ENCODE peak calls at places on chromosomes 4 and X, in six cellular contexts. K is pancreas, C is right atrium auricular region, L is psoas muscle, A is endothelial cell of umbilical vein, M is suprapubic skin. Q is an unnamed sample.

GRCh38 chrX:345020-345925 is 26.7 kb upstream of the GTPBP6 start:
- DNase-seq in K (no peak), C (no peak), L (no peak), A (no peak), M (peak; percentile 65), Q (no peak)

GRCh38 chr4:54961357-54961975 is 163.9 kb downstream of the KDR start:
- DNase-seq in K (no peak), C (no peak), L (no peak), A (peak; percentile 69), M (no peak), Q (peak; percentile 21)

GRCh38 chr4:56062527-56062926 is 113.8 kb downstream of the CEP135 start:
- DNase-seq in K (no peak), C (no peak), L (no peak), A (no peak), M (no peak), Q (no peak)

GRCh38 chr4:28654618-28655017 is 1794.0 kb downstream of the STIM2 start:
- DNase-seq in K (no peak), C (no peak), L (no peak), A (peak; percentile 44), M (no peak), Q (no peak)

GRCh38 chr4:169270810-169271691 is at the start of gene SH3RF1:
- DNase-seq in K (peak; percentile 86), C (peak; percentile 87), L (peak; percentile 91), A (peak; percentile 88), M (peak; percentile 89), Q (peak; percentile 88)

GRCh38 chrX:68838571-68838910 is 9.7 kb downstream of the EFNB1 start:
- DNase-seq in K (no peak), C (no peak), L (no peak), A (no peak), M (no peak), Q (no peak)

GRCh38 chr4:133623847-133624246 is 474.8 kb downstream of the PCDH10 start:
- DNase-seq in K (no peak), C (no peak), L (no peak), A (no peak), M (no peak), Q (no peak)

GRCh38 chrX:129568349-129568748 is 28.3 kb downstream of the OCRL start:
- DNase-seq in K (no peak), C (no peak), L (no peak), A (no peak), M (no peak), Q (no peak)

GRCh38 chr4:73520821-73521220 is 39.3 kb downstream of the AFM start:
- DNase-seq in K (no peak), C (no peak), L (no peak), A (no peak), M (no peak), Q (no peak)

GRCh38 chrX:140817943-140818342 is 108.4 kb downstream of the LINC00632 start:
- DNase-seq in K (no peak), C (no peak), L (no peak), A (peak; percentile 8), M (no peak), Q (peak; percentile 0)

GRCh38 chrX:56031409-56031808 is 200.7 kb upstream of the KLF8 start:
- DNase-seq in K (no peak), C (no peak), L (no peak), A (no peak), M (no peak), Q (no peak)

GRCh38 chrX:114800719-114801118 is 216.7 kb downstream of the IL13RA2 start:
- DNase-seq in K (no peak), C (no peak), L (no peak), A (no peak), M (no peak), Q (no peak)

GRCh38 chr4:182881928-182882327 is 35.3 kb downstream of the DCTD start:
- DNase-seq in K (peak; percentile 54), C (no peak), L (no peak), A (no peak), M (no peak), Q (no peak)

GRCh38 chr4:47145630-47146029 is 114.3 kb downstream of the GABRB1 start:
- DNase-seq in K (no peak), C (no peak), L (no peak), A (peak; percentile 2), M (no peak), Q (peak; percentile 16)

GRCh38 chrX:9851890-9852289 is 65.7 kb downstream of the SHROOM2 start:
- DNase-seq in K (no peak), C (no peak), L (no peak), A (no peak), M (no peak), Q (no peak)

GRCh38 chr4:92791876-92792490 is 488.2 kb downstream of the GRID2 start:
- DNase-seq in K (no peak), C (no peak), L (no peak), A (peak; percentile 66), M (no peak), Q (no peak)

GRCh38 chrX:5876984-5877655 is 351.5 kb downstream of the NLGN4X start:
- DNase-seq in K (peak; percentile 20), C (no peak), L (no peak), A (no peak), M (no peak), Q (no peak)
- TF ChIP-seq CTCF in K (peak; percentile 38), C (peak; percentile 50), L (peak; percentile 4), A (no peak), M (no peak), Q (peak; percentile 42)

DNA sequence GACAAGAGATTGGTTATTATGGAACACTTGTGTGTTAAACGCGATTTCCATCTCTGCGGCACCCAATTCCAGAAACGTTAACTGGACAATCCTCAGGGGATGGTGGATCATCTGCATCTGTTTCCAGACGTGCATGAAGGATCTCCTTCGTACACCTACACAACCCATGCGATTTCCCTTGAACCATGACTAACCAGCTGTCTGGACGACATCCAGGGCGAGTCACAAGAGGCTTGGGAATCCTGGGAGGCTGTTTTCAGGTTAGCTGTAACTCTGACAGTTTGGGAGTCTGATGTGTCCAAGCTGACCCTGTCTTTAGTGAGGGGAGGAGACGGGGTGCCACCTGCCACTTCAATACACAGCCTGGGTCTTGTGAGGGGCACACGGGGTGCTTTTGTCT is 84.5 kb downstream of the GATB start:
- DNase-seq in K (no peak), C (no peak), L (peak; percentile 37), A (peak; percentile 41), M (no peak), Q (no peak)
- H3K4me1 ChIP-seq in K (no peaks in the 10 kb centered on the region), C (no peaks in the 10 kb centered on the region), L (peaks cover 44% of the 10 kb centered on the region), A (peaks cover 6% of the 10 kb centered on the region), M (peaks cover 34% of the 10 kb centered on the region), Q (no peaks in the 10 kb centered on the region)

GRCh38 chr4:112523008-112523440 is 7.0 kb upstream of the NEUROG2 start:
- DNase-seq in K (peak; percentile 72), C (no peak), L (no peak), A (peak; percentile 49), M (no peak), Q (no peak)
- H3K4me3 ChIP-seq in K (peak overlapping the region; percentile 3), C (no peak overlapping the region), L (peak overlapping the region; percentile 55), A (peak overlapping the region; percentile 1), M (peak overlapping the region; percentile 48), Q (no peak overlapping the region)

GRCh38 chr4:98748609-98749008 is 90.2 kb upstream of the TSPAN5 start:
- DNase-seq in K (no peak), C (no peak), L (no peak), A (no peak), M (no peak), Q (no peak)
- TF ChIP-seq CTCF in K (no peak), C (no peak), L (no peak), A (no peak), M (no peak), Q (no peak)

DNA sequence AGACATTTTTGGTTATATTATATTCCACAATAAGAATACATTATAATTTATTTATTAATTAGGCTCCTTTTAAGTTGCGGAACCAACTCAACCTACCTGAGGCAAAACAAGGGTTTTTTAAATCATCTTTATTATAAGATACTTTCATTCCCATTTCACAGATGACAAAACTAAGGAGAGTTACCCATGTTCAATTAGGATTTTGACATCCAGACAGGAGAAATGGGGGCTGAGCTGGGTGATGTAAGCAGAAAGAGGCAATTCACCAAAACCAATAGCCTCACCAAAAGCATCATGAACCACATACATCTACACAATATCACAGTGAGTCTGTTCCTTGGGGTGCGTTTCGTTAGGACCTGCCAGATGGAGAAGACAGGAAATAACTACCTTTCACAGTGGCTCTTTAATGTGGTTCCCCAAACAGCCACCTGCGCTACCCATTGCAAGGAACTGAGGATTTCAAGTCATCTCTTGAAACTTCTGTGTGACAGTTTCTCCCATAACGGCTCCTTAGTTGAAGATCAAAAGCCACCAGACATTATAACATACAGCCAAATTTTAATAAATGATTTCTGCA is 190.5 kb upstream of the LEF1 start:
- DNase-seq in K (no peak), C (no peak), L (no peak), A (no peak), M (no peak), Q (no peak)
- H3K4me1 ChIP-seq in K (no peaks in the 10 kb centered on the region), C (no peaks in the 10 kb centered on the region), L (no peaks in the 10 kb centered on the region), A (no peaks in the 10 kb centered on the region), M (peaks cover 8% of the 10 kb centered on the region), Q (peaks cover 15% of the 10 kb centered on the region)

GRCh38 chrX:110002300-110003166 is at the start of gene TMEM164:
- DNase-seq in K (peak; percentile 78), C (peak; percentile 76), L (peak; percentile 85), A (peak; percentile 70), M (peak; percentile 87), Q (peak; percentile 76)

GRCh38 chrX:110003167-110004156 is 548 bp downstream of the TMEM164 start:
- DNase-seq in K (peak; percentile 34), C (no peak), L (peak; percentile 18), A (no peak), M (no peak), Q (no peak)

GRCh38 chrX:110004970-110005369 is 2.1 kb downstream of the TMEM164 start:
- DNase-seq in K (no peak), C (no peak), L (no peak), A (no peak), M (no peak), Q (no peak)

GRCh38 chrX:110006161-110006560 is 3.2 kb downstream of the TMEM164 start:
- DNase-seq in K (no peak), C (no peak), L (no peak), A (no peak), M (no peak), Q (no peak)

DNA sequence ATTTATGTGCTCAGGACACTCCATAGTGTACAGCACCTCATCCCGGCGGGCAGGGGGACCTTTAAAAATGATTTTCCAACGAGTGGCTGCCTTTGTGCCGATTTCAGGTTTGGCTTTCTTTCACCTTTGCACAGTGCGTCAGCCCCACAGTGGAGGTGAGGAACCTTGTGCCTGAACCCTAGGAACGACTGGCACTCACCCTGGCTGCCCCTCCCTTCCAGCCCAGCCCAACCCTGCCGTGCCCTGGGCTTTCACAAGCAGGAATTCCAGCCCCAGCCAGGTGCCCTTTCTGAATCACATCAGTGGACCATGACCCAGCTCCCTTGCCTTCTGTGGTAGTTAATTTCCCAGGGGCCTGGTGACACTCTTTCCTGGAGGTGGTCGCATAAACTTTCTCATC is 1.3 kb downstream of the TMEM164 start:
- DNase-seq in K (peak; percentile 55), C (no peak), L (peak; percentile 22), A (no peak), M (no peak), Q (no peak)
- H3K4me3 ChIP-seq in K (no peak overlapping the region), C (no peak overlapping the region), L (peak overlapping the region; percentile 73), A (no peak overlapping the region), M (peak overlapping the region; percentile 66), Q (no peak overlapping the region)

Q was measured in Caco-2.